ENCODE peak calls at places on chromosomes 1 and 21, in seven cellular contexts. One of them, this sample, is unnamed.

GRCh38 chr1:62962794-62963776 is 179.2 kb downstream of the ATG4C start:
- DNase-seq in GM12878: no peak
- DNase-seq in stomach: peak
- DNase-seq in suprapubic skin: no peak
- DNase-seq in GM12891: peak
- DNase-seq in HepG2: peak
- DNase-seq in Panc1: peak
- DNase-seq in this sample: no peak

GRCh38 chr21:33434770-33435360 is 31.7 kb downstream of the IFNGR2 start:
- DNase-seq in GM12878: peak
- DNase-seq in stomach: no peak
- DNase-seq in suprapubic skin: no peak
- DNase-seq in GM12891: peak
- DNase-seq in HepG2: no peak
- DNase-seq in Panc1: no peak
- DNase-seq in this sample: no peak

GRCh38 chr1:21870611-21871010 is 58.5 kb downstream of the LDLRAD2 start:
- DNase-seq in GM12878: no peak
- DNase-seq in stomach: no peak
- DNase-seq in suprapubic skin: no peak
- DNase-seq in GM12891: no peak
- DNase-seq in HepG2: no peak
- DNase-seq in Panc1: no peak
- DNase-seq in this sample: no peak

GRCh38 chr1:232108598-232108997 is 482.0 kb downstream of the DISC1 start:
- DNase-seq in GM12878: no peak
- DNase-seq in stomach: no peak
- DNase-seq in suprapubic skin: no peak
- DNase-seq in GM12891: no peak
- DNase-seq in HepG2: no peak
- DNase-seq in Panc1: no peak
- DNase-seq in this sample: no peak

GRCh38 chr1:168637350-168637991 is 61.1 kb downstream of the XCL1 start:
- DNase-seq in GM12878: no peak
- DNase-seq in stomach: no peak
- DNase-seq in suprapubic skin: no peak
- DNase-seq in GM12891: no peak
- DNase-seq in HepG2: peak
- DNase-seq in Panc1: peak
- DNase-seq in this sample: peak

GRCh38 chr1:101769520-101769919 is 227.2 kb downstream of the OLFM3 start:
- DNase-seq in GM12878: no peak
- DNase-seq in stomach: no peak
- DNase-seq in suprapubic skin: no peak
- DNase-seq in GM12891: no peak
- DNase-seq in HepG2: peak
- DNase-seq in Panc1: no peak
- DNase-seq in this sample: no peak

GRCh38 chr1:204102719-204103118 is 29.8 kb downstream of the SOX13 start:
- DNase-seq in GM12878: no peak
- DNase-seq in stomach: no peak
- DNase-seq in suprapubic skin: no peak
- DNase-seq in GM12891: no peak
- DNase-seq in HepG2: peak
- DNase-seq in Panc1: no peak
- DNase-seq in this sample: no peak

GRCh38 chr1:42971848-42972291 is 13.2 kb upstream of the SLC2A1 start:
- DNase-seq in GM12878: no peak
- DNase-seq in stomach: no peak
- DNase-seq in suprapubic skin: no peak
- DNase-seq in GM12891: no peak
- DNase-seq in HepG2: no peak
- DNase-seq in Panc1: no peak
- DNase-seq in this sample: no peak

GRCh38 chr21:44527983-44528633 is 11.9 kb downstream of the KRTAP10-1 start:
- DNase-seq in GM12878: no peak
- DNase-seq in stomach: no peak
- DNase-seq in suprapubic skin: peak
- DNase-seq in GM12891: no peak
- DNase-seq in HepG2: no peak
- DNase-seq in Panc1: no peak
- DNase-seq in this sample: no peak

GRCh38 chr1:1063945-1064831 is 9.9 kb downstream of the RNF223 start:
- DNase-seq in GM12878: peak
- DNase-seq in stomach: peak
- DNase-seq in suprapubic skin: no peak
- DNase-seq in GM12891: peak
- DNase-seq in HepG2: peak
- DNase-seq in Panc1: peak
- DNase-seq in this sample: no peak

GRCh38 chr1:112312879-112313278 is 83.1 kb upstream of the CTTNBP2NL start:
- DNase-seq in GM12878: no peak
- DNase-seq in stomach: no peak
- DNase-seq in suprapubic skin: no peak
- DNase-seq in GM12891: no peak
- DNase-seq in HepG2: no peak
- DNase-seq in Panc1: no peak
- DNase-seq in this sample: no peak

GRCh38 chr1:238681451-238681850 is 704.9 kb upstream of the CHRM3 start:
- DNase-seq in GM12878: no peak
- DNase-seq in stomach: no peak
- DNase-seq in suprapubic skin: no peak
- DNase-seq in GM12891: no peak
- DNase-seq in HepG2: no peak
- DNase-seq in Panc1: no peak
- DNase-seq in this sample: no peak

GRCh38 chr1:59011663-59012062 is 227.8 kb upstream of the JUN start:
- DNase-seq in GM12878: no peak
- DNase-seq in stomach: no peak
- DNase-seq in suprapubic skin: no peak
- DNase-seq in GM12891: no peak
- DNase-seq in HepG2: no peak
- DNase-seq in Panc1: no peak
- DNase-seq in this sample: no peak

GRCh38 chr21:41957991-41958766 is 4.4 kb upstream of the C2CD2 start:
- DNase-seq in GM12878: no peak
- DNase-seq in stomach: peak
- DNase-seq in suprapubic skin: no peak
- DNase-seq in GM12891: no peak
- DNase-seq in HepG2: peak
- DNase-seq in Panc1: no peak
- DNase-seq in this sample: no peak

GRCh38 chr1:15943515-15944307 is 32.2 kb downstream of the ZBTB17 start:
- DNase-seq in GM12878: no peak
- DNase-seq in stomach: peak
- DNase-seq in suprapubic skin: no peak
- DNase-seq in GM12891: no peak
- DNase-seq in HepG2: no peak
- DNase-seq in Panc1: no peak
- DNase-seq in this sample: no peak

GRCh38 chr1:15945011-15945831 is 30.7 kb downstream of the ZBTB17 start:
- DNase-seq in GM12878: no peak
- DNase-seq in stomach: no peak
- DNase-seq in suprapubic skin: no peak
- DNase-seq in GM12891: no peak
- DNase-seq in HepG2: no peak
- DNase-seq in Panc1: no peak
- DNase-seq in this sample: no peak

GRCh38 chr1:15942661-15943514 is 33.0 kb downstream of the ZBTB17 start:
- DNase-seq in GM12878: no peak
- DNase-seq in stomach: peak
- DNase-seq in suprapubic skin: no peak
- DNase-seq in GM12891: no peak
- DNase-seq in HepG2: no peak
- DNase-seq in Panc1: no peak
- DNase-seq in this sample: no peak

GRCh38 chr1:15945832-15946448 is 30.0 kb downstream of the ZBTB17 start:
- DNase-seq in GM12878: no peak
- DNase-seq in stomach: no peak
- DNase-seq in suprapubic skin: peak
- DNase-seq in GM12891: no peak
- DNase-seq in HepG2: no peak
- DNase-seq in Panc1: no peak
- DNase-seq in this sample: no peak

DNA sequence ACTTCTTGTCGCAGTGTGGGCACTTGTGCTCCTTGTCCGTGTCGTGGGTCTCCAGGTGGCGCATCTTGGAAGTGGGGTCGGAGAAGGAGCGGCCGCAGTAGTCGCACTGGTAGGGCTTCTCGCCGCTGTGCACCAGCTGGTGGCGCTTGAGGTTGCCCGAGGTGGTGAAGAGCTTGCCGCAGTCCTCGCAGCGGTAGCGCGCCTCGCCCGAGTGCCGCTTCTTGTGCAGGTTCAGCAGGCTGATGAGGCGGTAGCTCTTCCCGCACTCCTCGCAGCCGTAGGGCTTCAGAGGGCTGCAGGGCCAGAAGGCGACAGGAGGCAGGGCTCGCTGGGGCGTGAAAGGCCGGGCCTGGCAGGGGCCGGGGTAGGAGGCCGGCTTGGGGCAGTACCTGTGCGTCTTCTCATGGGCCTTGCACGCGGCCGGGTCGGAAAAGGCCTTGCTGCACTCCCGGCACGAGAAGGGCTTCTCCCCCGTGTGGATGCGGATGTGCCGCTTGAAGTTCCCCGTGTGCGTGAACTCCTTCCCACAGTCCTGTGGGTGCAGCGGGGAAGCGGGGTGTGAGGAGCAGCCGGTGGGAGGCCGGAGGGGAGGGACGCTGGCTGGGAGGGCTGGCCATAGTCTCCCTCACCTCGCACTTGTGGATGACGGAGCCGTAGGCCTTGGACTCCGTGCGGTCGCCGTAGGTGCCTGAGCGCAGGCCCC is 31.4 kb downstream of the ZBTB17 start:
- DNase-seq in GM12878: no peak
- DNase-seq in stomach: peak
- DNase-seq in suprapubic skin: no peak
- DNase-seq in GM12891: no peak
- DNase-seq in HepG2: no peak
- DNase-seq in Panc1: no peak
- DNase-seq in this sample: no peak
- TF ChIP-seq POLR2AphosphoS5 in GM12878: no peak
- TF ChIP-seq POLR2AphosphoS5 in stomach: no peak
- TF ChIP-seq POLR2AphosphoS5 in suprapubic skin: no peak
- TF ChIP-seq POLR2AphosphoS5 in GM12891: no peak
- TF ChIP-seq POLR2AphosphoS5 in HepG2: no peak
- TF ChIP-seq POLR2AphosphoS5 in Panc1: no peak
- TF ChIP-seq POLR2AphosphoS5 in this sample: no peak

GRCh38 chr1:234928642-234929041 is 200.0 kb downstream of the TOMM20 start:
- DNase-seq in GM12878: no peak
- DNase-seq in stomach: no peak
- DNase-seq in suprapubic skin: no peak
- DNase-seq in GM12891: no peak
- DNase-seq in HepG2: no peak
- DNase-seq in Panc1: no peak
- DNase-seq in this sample: no peak

GRCh38 chr1:234926574-234927311 is 201.9 kb downstream of the TOMM20 start:
- DNase-seq in GM12878: peak
- DNase-seq in stomach: no peak
- DNase-seq in suprapubic skin: no peak
- DNase-seq in GM12891: peak
- DNase-seq in HepG2: no peak
- DNase-seq in Panc1: no peak
- DNase-seq in this sample: no peak

GRCh38 chr1:234926252-234926573 is 202.4 kb downstream of the TOMM20 start:
- DNase-seq in GM12878: no peak
- DNase-seq in stomach: no peak
- DNase-seq in suprapubic skin: no peak
- DNase-seq in GM12891: no peak
- DNase-seq in HepG2: no peak
- DNase-seq in Panc1: no peak
- DNase-seq in this sample: no peak

GRCh38 chr1:234927968-234928635 is 200.5 kb downstream of the TOMM20 start:
- DNase-seq in GM12878: no peak
- DNase-seq in stomach: no peak
- DNase-seq in suprapubic skin: no peak
- DNase-seq in GM12891: no peak
- DNase-seq in HepG2: no peak
- DNase-seq in Panc1: no peak
- DNase-seq in this sample: no peak

GRCh38 chr1:234927312-234927967 is 201.2 kb downstream of the TOMM20 start:
- DNase-seq in GM12878: no peak
- DNase-seq in stomach: no peak
- DNase-seq in suprapubic skin: no peak
- DNase-seq in GM12891: no peak
- DNase-seq in HepG2: no peak
- DNase-seq in Panc1: no peak
- DNase-seq in this sample: no peak
- TF ChIP-seq POLR2AphosphoS5 in GM12878: no peak
- TF ChIP-seq POLR2AphosphoS5 in stomach: no peak
- TF ChIP-seq POLR2AphosphoS5 in suprapubic skin: no peak
- TF ChIP-seq POLR2AphosphoS5 in GM12891: no peak
- TF ChIP-seq POLR2AphosphoS5 in HepG2: no peak
- TF ChIP-seq POLR2AphosphoS5 in Panc1: no peak
- TF ChIP-seq POLR2AphosphoS5 in this sample: no peak

DNA sequence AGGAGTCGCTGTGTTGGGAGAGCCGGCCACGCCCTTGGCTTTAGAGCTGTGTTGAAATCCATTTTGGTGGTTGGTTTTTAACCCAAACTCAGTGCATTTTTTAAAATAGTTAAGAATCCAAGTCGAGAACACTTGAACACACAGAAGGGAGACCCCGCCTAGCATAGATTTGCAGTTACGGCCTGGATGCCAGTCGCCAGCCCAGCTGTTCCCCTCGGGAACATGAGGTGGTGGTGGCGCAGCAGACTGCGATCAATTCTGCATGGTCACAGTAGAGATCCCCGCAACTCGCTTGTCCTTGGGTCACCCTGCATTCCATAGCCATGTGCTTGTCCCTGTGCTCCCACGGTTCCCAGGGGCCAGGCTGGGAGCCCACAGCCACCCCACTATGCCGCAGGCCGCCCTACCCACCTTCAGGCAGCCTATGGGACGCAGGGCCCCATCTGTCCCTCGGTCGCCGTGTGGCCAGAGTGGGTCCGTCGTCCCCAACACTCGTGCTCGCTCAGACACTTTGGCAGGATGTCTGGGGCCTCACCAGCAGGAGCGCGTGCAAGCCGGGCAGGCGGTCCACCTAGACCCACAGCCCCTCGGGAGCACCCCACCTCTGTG is 4.7 kb downstream of the C1orf35 start:
- DNase-seq in GM12878: no peak
- DNase-seq in stomach: no peak
- DNase-seq in suprapubic skin: peak
- DNase-seq in GM12891: no peak
- DNase-seq in HepG2: no peak
- DNase-seq in Panc1: no peak
- DNase-seq in this sample: no peak
- TF ChIP-seq POLR2AphosphoS5 in GM12878: peak
- TF ChIP-seq POLR2AphosphoS5 in stomach: no peak
- TF ChIP-seq POLR2AphosphoS5 in suprapubic skin: no peak
- TF ChIP-seq POLR2AphosphoS5 in GM12891: peak
- TF ChIP-seq POLR2AphosphoS5 in HepG2: no peak
- TF ChIP-seq POLR2AphosphoS5 in Panc1: no peak
- TF ChIP-seq POLR2AphosphoS5 in this sample: peak

DNA sequence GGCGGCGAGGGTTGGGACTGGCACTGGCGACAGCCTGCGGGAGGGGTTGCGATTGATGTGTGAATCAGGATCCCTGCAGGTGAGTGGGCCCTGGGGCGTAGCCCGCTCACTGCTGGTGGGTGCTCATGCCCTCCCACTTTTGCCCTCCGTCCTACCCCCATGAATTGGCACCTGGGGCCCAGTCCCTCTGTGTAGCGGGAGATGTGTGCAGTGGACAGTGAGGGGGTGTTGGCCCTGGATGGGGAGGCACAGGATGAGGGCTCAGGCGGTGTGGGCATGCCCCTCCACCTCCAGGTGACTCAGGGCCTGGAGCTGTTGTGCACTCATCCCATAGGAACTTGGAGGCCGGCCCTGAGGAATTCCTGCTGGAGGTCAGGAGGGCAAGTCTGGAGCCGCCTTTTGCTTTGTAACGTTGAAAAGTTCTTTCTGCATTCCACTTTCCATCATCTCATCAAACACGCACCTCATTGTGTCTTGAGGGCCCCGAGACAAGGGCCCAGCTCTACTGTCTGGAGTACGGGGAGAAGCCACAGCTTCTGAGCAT is 3.0 kb downstream of the PEAR1 start:
- DNase-seq in GM12878: no peak
- DNase-seq in stomach: no peak
- DNase-seq in suprapubic skin: no peak
- DNase-seq in GM12891: no peak
- DNase-seq in HepG2: peak
- DNase-seq in Panc1: peak
- DNase-seq in this sample: no peak
- TF ChIP-seq POLR2AphosphoS5 in GM12878: no peak
- TF ChIP-seq POLR2AphosphoS5 in stomach: no peak
- TF ChIP-seq POLR2AphosphoS5 in suprapubic skin: no peak
- TF ChIP-seq POLR2AphosphoS5 in GM12891: no peak
- TF ChIP-seq POLR2AphosphoS5 in HepG2: no peak
- TF ChIP-seq POLR2AphosphoS5 in Panc1: no peak
- TF ChIP-seq POLR2AphosphoS5 in this sample: no peak

This sample was measured in SK-N-MC.